ENCODE peak calls at places on chromosomes 16 and 17, in five cellular contexts. M is HAP-1, T is T follicular helper cell, A is epithelial cell of esophagus, B is HuH-7. S is an unnamed sample.

GRCh38 chr16:50316848-50317630 is 50.7 kb downstream of the ADCY7 start:
- DNase-seq in M (no peak), A (no peak), T (no peak), B (no peak), S (no peak)

GRCh38 chr16:81921873-81922584 is 89.2 kb downstream of the SDR42E1 start:
- DNase-seq in A (no peak), T (no peak), M (no peak), B (no peak), S (no peak)

GRCh38 chr16:64892843-64893242 is 229.0 kb downstream of the CDH11 start:
- DNase-seq in T (no peak), B (no peak), M (no peak), A (peak; percentile 93), S (no peak)

GRCh38 chr16:27305839-27306442 is 7.8 kb upstream of the IL4R start:
- DNase-seq in T (no peak), M (no peak), A (no peak), B (no peak), S (no peak)

GRCh38 chr16:82773018-82773417 is 146.2 kb downstream of the CDH13 start:
- DNase-seq in T (no peak), M (no peak), B (no peak), A (no peak), S (no peak)

GRCh38 chr17:64174686-64175456 is 44.9 kb upstream of the ERN1 start:
- DNase-seq in M (no peak), T (no peak), A (peak; percentile 48), B (no peak), S (no peak)

GRCh38 chr16:1163567-1164055 is 10.7 kb downstream of the CACNA1H start:
- DNase-seq in B (no peak), M (no peak), T (no peak), A (no peak), S (no peak)

GRCh38 chr17:39634384-39634871 is 2.5 kb upstream of the STARD3 start:
- DNase-seq in A (peak; percentile 57), T (no peak), M (peak; percentile 35), B (peak; percentile 57), S (no peak)

GRCh38 chr17:41975099-41976083 is 8.8 kb downstream of the CNP start:
- DNase-seq in A (no peak), T (no peak), B (no peak), M (no peak), S (no peak)

GRCh38 chr17:17191961-17192381 is 14.2 kb downstream of the PLD6 start:
- DNase-seq in A (no peak), M (peak; percentile 85), T (no peak), B (no peak), S (no peak)

GRCh38 chr17:81027591-81028505 is 7.1 kb upstream of the BAIAP2 start:
- DNase-seq in M (no peak), A (peak; percentile 37), T (no peak), B (no peak), S (no peak)

GRCh38 chr17:78185981-78186688 is 717 bp downstream of the TK1 start:
- DNase-seq in M (peak; percentile 72), A (no peak), B (no peak), T (no peak), S (no peak)

GRCh38 chr16:12900599-12901203 is 697 bp upstream of the SHISA9 start:
- DNase-seq in A (no peak), B (no peak), T (no peak), M (no peak), S (no peak)

S was measured in effector memory CD4-positive, alpha-beta T cell.